ENCODE peak calls at places on chromosomes 2 and 18, in eight cellular contexts. N, T, Z, K, S, C, I and A are unnamed samples.

GRCh38 chr2:153222231-153223165 is 256.1 kb downstream of the RPRM start:
- DNase-seq in N (no peak), T (no peak), Z (no peak), K (no peak), S (no peak), C (no peak), I (peak; percentile 1), A (no peak)

GRCh38 chr2:12935226-12935625 is 218.5 kb downstream of the TRIB2 start:
- DNase-seq in N (no peak), T (no peak), Z (no peak), K (no peak), S (no peak), C (no peak), I (no peak), A (no peak)

GRCh38 chr2:75522543-75523312 is 38.0 kb downstream of the EVA1A start:
- DNase-seq in N (no peak), T (no peak), Z (no peak), K (no peak), S (no peak), C (no peak), I (no peak), A (no peak)

GRCh38 chr2:237627463-237628321 is at the start of gene LRRFIP1:
- DNase-seq in N (no peak), T (no peak), Z (peak; percentile 49), K (no peak), S (no peak), C (peak; percentile 60), I (no peak), A (no peak)

GRCh38 chr2:120575966-120576365 is 159.7 kb upstream of the GLI2 start:
- DNase-seq in N (no peak), T (no peak), Z (no peak), K (no peak), S (no peak), C (no peak), I (no peak), A (no peak)

GRCh38 chr2:142880275-142880674 is 2.8 kb downstream of the KYNU start:
- DNase-seq in N (no peak), T (no peak), Z (no peak), K (peak; percentile 75), S (no peak), C (no peak), I (peak; percentile 68), A (no peak)

GRCh38 chr2:172446524-172447063 is 19.2 kb downstream of the ITGA6 start:
- DNase-seq in N (no peak), T (no peak), Z (no peak), K (no peak), S (no peak), C (no peak), I (no peak), A (no peak)

GRCh38 chr2:217394510-217395351 is 534.9 kb upstream of the TNP1 start:
- DNase-seq in N (no peak), T (no peak), Z (no peak), K (no peak), S (no peak), C (no peak), I (no peak), A (no peak)

GRCh38 chr2:196431957-196432356 is 207.6 kb upstream of the CCDC150 start:
- DNase-seq in N (no peak), T (no peak), Z (peak; percentile 4), K (peak; percentile 41), S (peak; percentile 11), C (no peak), I (no peak), A (no peak)

GRCh38 chr2:19128148-19128547 is 230.3 kb downstream of the OSR1 start:
- DNase-seq in N (no peak), T (no peak), Z (no peak), K (no peak), S (no peak), C (no peak), I (no peak), A (no peak)

GRCh38 chr2:226802573-226802972 is 3.0 kb upstream of the IRS1 start:
- DNase-seq in N (peak; percentile 77), T (no peak), Z (no peak), K (peak; percentile 85), S (peak; percentile 62), C (no peak), I (no peak), A (no peak)

GRCh38 chr2:112942654-112943002 is 31.7 kb downstream of the IL37 start:
- DNase-seq in N (no peak), T (no peak), Z (no peak), K (no peak), S (no peak), C (no peak), I (no peak), A (no peak)

GRCh38 chr18:49071776-49072175 is 121.0 kb upstream of the SMAD7 start:
- DNase-seq in N (no peak), T (no peak), Z (no peak), K (no peak), S (no peak), C (no peak), I (no peak), A (no peak)

GRCh38 chr2:227884511-227884947 is 13.1 kb downstream of the DAW1 start:
- DNase-seq in N (peak; percentile 82), T (peak; percentile 51), Z (peak; percentile 56), K (peak; percentile 79), S (peak; percentile 6), C (peak; percentile 84), I (no peak), A (peak; percentile 30)

GRCh38 chr18:52054301-52054700 is 285.7 kb upstream of the DCC start:
- DNase-seq in N (no peak), T (no peak), Z (no peak), K (no peak), S (no peak), C (no peak), I (no peak), A (no peak)

GRCh38 chr18:7684966-7685365 is 117.8 kb downstream of the PTPRM start:
- DNase-seq in N (no peak), T (no peak), Z (no peak), K (no peak), S (no peak), C (no peak), I (no peak), A (no peak)

GRCh38 chr2:14401838-14402237 is 230.7 kb upstream of the LRATD1 start:
- DNase-seq in N (no peak), T (no peak), Z (no peak), K (no peak), S (peak; percentile 95), C (no peak), I (no peak), A (no peak)

GRCh38 chr2:134774786-134775641 is 56.2 kb upstream of the TMEM163 start:
- DNase-seq in N (no peak), T (no peak), Z (no peak), K (no peak), S (no peak), C (no peak), I (no peak), A (no peak)

GRCh38 chr2:15092691-15093090 is 460.2 kb downstream of the LRATD1 start:
- DNase-seq in N (no peak), T (no peak), Z (no peak), K (no peak), S (no peak), C (no peak), I (peak; percentile 19), A (no peak)

GRCh38 chr18:58297198-58297597 is 253.2 kb downstream of the NEDD4L start:
- DNase-seq in N (peak; percentile 14), T (peak; percentile 31), Z (no peak), K (no peak), S (no peak), C (no peak), I (no peak), A (no peak)

GRCh38 chr2:33018271-33018670 is 71.5 kb downstream of the LTBP1 start:
- DNase-seq in N (no peak), T (peak; percentile 67), Z (no peak), K (no peak), S (no peak), C (no peak), I (no peak), A (no peak)

GRCh38 chr2:217429981-217430500 is 570.2 kb upstream of the TNP1 start:
- DNase-seq in N (no peak), T (no peak), Z (no peak), K (no peak), S (no peak), C (no peak), I (no peak), A (no peak)

GRCh38 chr2:171166328-171166983 is 5.8 kb upstream of the TLK1 start:
- DNase-seq in N (no peak), T (no peak), Z (no peak), K (no peak), S (no peak), C (no peak), I (no peak), A (no peak)

GRCh38 chr2:55759271-55759921 is 65.8 kb upstream of the PNPT1 start:
- DNase-seq in N (no peak), T (no peak), Z (no peak), K (no peak), S (no peak), C (no peak), I (no peak), A (no peak)

GRCh38 chr2:180125245-180125962 is 118.3 kb upstream of the CWC22 start:
- DNase-seq in N (peak; percentile 65), T (peak; percentile 85), Z (peak; percentile 49), K (peak; percentile 87), S (peak; percentile 77), C (peak; percentile 83), I (peak; percentile 91), A (peak; percentile 49)

GRCh38 chr2:114496959-114497358 is 54.5 kb downstream of the DPP10 start:
- DNase-seq in N (no peak), T (no peak), Z (no peak), K (no peak), S (no peak), C (no peak), I (no peak), A (no peak)

GRCh38 chr2:181742908-181743722 is 62.8 kb upstream of the NEUROD1 start:
- DNase-seq in N (peak; percentile 53), T (peak; percentile 46), Z (peak; percentile 15), K (peak; percentile 65), S (peak; percentile 38), C (peak; percentile 74), I (peak; percentile 35), A (no peak)